ENCODE peak calls at places on chromosomes 12 and 14, in five cellular contexts. X is HepG2, S is SK-N-SH, N is H1, D is GM12878. J is an unnamed sample.
A peak's percentile ranks its signal among the peaks of the same experiment; 100 is the strongest.

GRCh38 chr12:14408208-14408607 is 42.7 kb downstream of the ATF7IP start:
- DNase-seq in S (peak; percentile 13), N (no peak), X (no peak), D (no peak), J (peak; percentile 31)

GRCh38 chr12:70670948-70671347 is 33.7 kb upstream of the PTPRB start:
- DNase-seq in S (no peak), X (no peak), D (no peak), N (no peak), J (no peak)

GRCh38 chr12:124663206-124663605 is 95.8 kb upstream of the NCOR2 start:
- DNase-seq in X (peak; percentile 54), D (no peak), N (no peak), S (no peak), J (no peak)

GRCh38 chr14:101595887-101596721 is 34.8 kb downstream of the DIO3 start:
- DNase-seq in N (no peak), S (no peak), D (no peak), X (no peak), J (peak; percentile 5)

GRCh38 chr14:55446127-55446736 is 5.8 kb upstream of the TBPL2 start:
- DNase-seq in X (peak; percentile 64), N (peak; percentile 75), D (no peak), S (peak; percentile 75), J (peak; percentile 81)

GRCh38 chr14:69543341-69544249 is 31.1 kb downstream of the CCDC177 start:
- DNase-seq in N (no peak), S (no peak), D (no peak), X (no peak), J (no peak)

GRCh38 chr12:6224550-6224949 is 24.4 kb downstream of the CD9 start:
- DNase-seq in X (no peak), S (no peak), D (no peak), N (no peak), J (no peak)

GRCh38 chr12:96383991-96384390 is 16.2 kb downstream of the CDK17 start:
- DNase-seq in X (no peak), N (no peak), D (no peak), S (no peak), J (no peak)

GRCh38 chr14:39322807-39323206 is 89.1 kb downstream of the MIA2 start:
- DNase-seq in N (no peak), S (no peak), D (no peak), X (no peak), J (no peak)

GRCh38 chr12:13472690-13473089 is 276.2 kb downstream of the EMP1 start:
- DNase-seq in S (no peak), N (no peak), X (no peak), D (peak; percentile 65), J (no peak)

GRCh38 chr14:76461886-76462285 is 85.9 kb downstream of the ESRRB start:
- DNase-seq in N (no peak), X (no peak), D (no peak), S (no peak), J (no peak)

GRCh38 chr12:90036641-90037040 is 328.0 kb upstream of the ATP2B1 start:
- DNase-seq in X (no peak), N (no peak), D (no peak), S (no peak), J (no peak)

GRCh38 chr12:12990700-12991468 is 9.2 kb downstream of the HEBP1 start:
- DNase-seq in N (no peak), S (no peak), D (no peak), X (no peak), J (no peak)

GRCh38 chr12:61546296-61546695 is 713.9 kb upstream of the USP15 start:
- DNase-seq in S (no peak), X (no peak), D (no peak), N (no peak), J (no peak)

GRCh38 chr12:95481072-95481471 is 7.1 kb downstream of the METAP2 start:
- DNase-seq in S (no peak), D (no peak), N (no peak), X (no peak), J (no peak)

GRCh38 chr12:107477946-107478610 is 207.5 kb upstream of the PWP1 start:
- DNase-seq in N (no peak), S (no peak), D (no peak), X (no peak), J (no peak)

GRCh38 chr12:113246478-113247122 is 25.3 kb downstream of the TPCN1 start:
- DNase-seq in S (no peak), N (peak; percentile 53), D (no peak), X (peak; percentile 47), J (no peak)

GRCh38 chr12:113241191-113242017 is 20.1 kb downstream of the TPCN1 start:
- DNase-seq in D (no peak), S (no peak), X (peak; percentile 25), N (no peak), J (no peak)

GRCh38 chr12:113242560-113242959 is 21.3 kb downstream of the TPCN1 start:
- DNase-seq in X (no peak), N (no peak), D (no peak), S (no peak), J (no peak)

GRCh38 chr12:113242018-113242418 is 20.8 kb downstream of the TPCN1 start:
- DNase-seq in X (no peak), N (no peak), S (no peak), D (no peak), J (no peak)

GRCh38 chr12:113244015-113244983 is 23.0 kb downstream of the TPCN1 start:
- DNase-seq in N (no peak), S (peak; percentile 56), D (no peak), X (no peak), J (no peak)
- TF ChIP-seq EP300 in N (no peak), S (no peak), D (no peak), X (no peak), J (no peak)

DNA sequence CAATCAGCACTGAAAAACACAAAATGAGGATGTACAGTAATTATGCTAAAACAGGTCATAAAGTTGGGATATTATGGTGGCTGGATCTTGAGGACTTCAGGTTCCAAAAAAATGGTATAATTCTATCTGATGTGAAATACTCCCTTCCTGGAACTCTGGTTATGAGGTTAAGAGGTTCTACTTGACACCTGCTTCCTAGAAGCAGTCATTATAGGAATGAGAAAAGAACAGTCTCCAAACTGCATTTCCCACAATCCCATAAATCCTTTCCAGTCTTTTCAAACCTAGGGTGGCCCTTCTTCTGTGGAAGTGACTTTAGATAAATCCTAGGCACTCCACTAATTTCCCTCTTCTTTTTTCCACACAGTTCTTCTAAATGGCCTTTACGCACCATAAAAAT is 63.7 kb upstream of the OR10AD1 start:
- DNase-seq in N (no peak), D (no peak), X (no peak), S (no peak), J (no peak)
- TF ChIP-seq YY1 in N (no peak), D (no peak), X (no peak), S (no peak), J (no peak)

GRCh38 chr14:31457665-31458659 is 656 bp upstream of the DTD2 start:
- DNase-seq in X (peak; percentile 93), S (no peak), N (no peak), D (no peak), J (no peak)

GRCh38 chr14:31461545-31461944 is 4.2 kb upstream of the DTD2 start:
- DNase-seq in N (no peak), S (no peak), X (no peak), D (no peak), J (no peak)

GRCh38 chr14:31456841-31457664 is at the start of gene DTD2:
- DNase-seq in D (peak; percentile 74), X (peak; percentile 98), N (peak; percentile 92), S (peak; percentile 94), J (peak; percentile 91)
- TF ChIP-seq EP300 in D (no peak), X (peak; percentile 22), N (no peak), S (no peak), J (no peak)

DNA sequence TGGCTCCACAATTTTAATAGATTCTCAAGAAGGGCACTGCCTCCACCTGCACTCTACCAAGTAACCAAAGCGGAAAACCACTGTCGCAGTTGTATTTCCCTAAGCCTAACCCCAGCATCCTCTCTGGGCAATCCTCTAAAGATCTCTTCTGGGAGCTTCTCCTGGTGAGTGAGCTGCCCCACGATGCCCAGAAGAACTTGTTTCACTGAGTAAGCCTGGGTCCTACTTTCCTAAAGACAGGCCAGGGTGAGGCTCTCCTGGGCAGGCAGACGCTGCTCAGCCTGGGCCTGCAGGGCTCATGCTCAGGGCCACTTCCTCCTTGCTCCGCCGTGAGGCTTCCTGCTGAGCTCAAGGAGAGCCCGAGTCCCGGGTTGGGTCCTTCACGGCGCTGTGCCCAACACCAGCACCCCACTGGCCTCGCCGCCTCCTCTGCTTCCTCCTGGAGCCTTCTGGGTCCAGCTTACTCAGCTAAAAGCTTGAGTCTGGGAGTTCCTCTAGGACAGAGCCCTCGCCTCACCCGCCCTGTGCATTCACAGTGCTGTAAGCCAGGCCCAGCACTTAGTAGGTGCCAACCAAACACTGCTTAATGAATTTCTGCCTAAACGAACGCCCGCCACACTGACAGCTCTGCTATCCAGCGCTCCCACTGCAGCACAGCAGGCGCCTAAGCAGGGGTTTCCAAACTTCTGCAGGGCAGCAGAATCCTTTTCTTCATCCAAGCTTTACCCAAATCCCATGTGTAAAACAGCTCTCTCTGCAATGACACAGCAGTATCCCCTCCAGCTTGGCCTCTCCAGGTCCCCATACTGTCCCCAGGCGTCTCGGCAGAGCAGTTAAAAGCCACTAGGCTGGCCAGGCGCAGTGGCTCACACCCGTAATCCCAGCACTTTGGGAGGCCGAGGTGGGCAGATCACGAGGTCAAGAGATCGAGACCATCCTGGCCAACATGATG is 5.7 kb downstream of the RAB35 start:
- DNase-seq in S (no peak), N (peak; percentile 61), X (no peak), D (no peak), J (no peak)
- TF ChIP-seq YY1 in S (no peak), N (no peak), X (no peak), D (no peak), J (no peak)

DNA sequence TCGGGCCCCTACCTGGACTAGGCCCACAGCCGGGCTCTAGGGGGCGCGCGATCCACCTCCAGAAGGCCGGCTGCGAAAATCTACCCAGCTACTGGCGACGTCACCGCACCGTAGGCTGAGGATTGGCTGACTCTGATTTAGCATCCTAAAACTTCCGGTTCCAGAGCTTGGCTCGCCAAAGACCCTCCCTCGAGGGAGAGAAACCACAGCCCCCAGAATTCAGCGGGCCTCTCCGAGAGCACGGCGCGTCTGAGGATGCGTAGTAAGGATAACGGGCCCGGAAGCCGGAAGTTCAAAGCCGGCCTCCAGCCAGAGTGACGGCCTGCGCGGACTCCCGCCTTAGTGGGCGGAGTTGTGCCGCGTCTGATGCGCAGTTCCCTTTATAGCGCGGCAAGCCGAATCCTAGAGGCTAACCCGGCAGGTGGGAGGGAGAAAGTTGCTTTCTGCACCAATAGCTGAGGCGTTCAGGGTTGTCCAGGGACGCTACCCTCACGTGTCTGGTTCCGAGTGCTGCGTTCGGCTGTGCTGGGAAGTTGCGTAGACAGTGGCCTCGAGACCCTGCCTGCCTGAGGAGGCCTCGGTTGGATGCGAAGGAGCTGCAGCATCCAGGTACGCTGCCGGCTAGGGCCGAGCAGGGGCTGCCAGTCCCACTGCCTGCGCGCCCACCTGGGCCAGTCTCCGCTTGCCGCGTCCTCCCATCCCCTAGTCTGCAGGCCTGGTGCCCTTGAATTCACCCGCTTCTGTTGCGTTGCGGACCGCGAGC is at the start of gene COX14:
- DNase-seq in D (peak; percentile 99), S (peak; percentile 96), N (peak; percentile 100), X (peak; percentile 99), J (peak; percentile 98)
- TF ChIP-seq EP300 in D (no peak), S (no peak), N (peak; percentile 37), X (peak; percentile 21), J (no peak)